ENCODE peak calls at places on chromosome 20, in eight cellular contexts. U is adrenal gland; E is astrocyte of the spinal cord; Y is body of pancreas; Z is CD4-positive, alpha-beta memory T cell; G is suprapubic skin; L is thyroid gland; Q is AG09309. W is an unnamed sample.

GRCh38 chr20:46062621-46063020 is 27.1 kb downstream of the NCOA5 start:
- DNase-seq in U (no peak), E (no peak), Y (no peak), Z (no peak), G (no peak), L (no peak), Q (no peak), W (no peak)

GRCh38 chr20:8143474-8143873 is 11.4 kb downstream of the PLCB1 start:
- DNase-seq in U (no peak), E (no peak), Y (no peak), Z (no peak), G (no peak), L (no peak), Q (no peak), W (no peak)

GRCh38 chr20:51193066-51193772 is 170.3 kb upstream of the KCNG1 start:
- DNase-seq in U (no peak), E (peak), Y (no peak), Z (no peak), G (no peak), L (no peak), Q (no peak), W (peak)

GRCh38 chr20:63835031-63835858 is 4.2 kb upstream of the ZBTB46 start:
- DNase-seq in U (peak), E (peak), Y (peak), Z (no peak), G (no peak), L (peak), Q (peak), W (peak)

GRCh38 chr20:39909447-39909846 is 779.6 kb downstream of the MAFB start:
- DNase-seq in U (peak), E (no peak), Y (peak), Z (no peak), G (no peak), L (peak), Q (no peak), W (no peak)

GRCh38 chr20:53608456-53609413 is 15.1 kb upstream of the ZNF217 start:
- DNase-seq in U (no peak), E (peak), Y (peak), Z (peak), G (no peak), L (no peak), Q (no peak), W (no peak)

GRCh38 chr20:45345104-45345936 is 2.9 kb downstream of the SDC4 start:
- DNase-seq in U (no peak), E (no peak), Y (peak), Z (no peak), G (no peak), L (peak), Q (no peak), W (no peak)

GRCh38 chr20:8082025-8082424 is 50.0 kb upstream of the PLCB1 start:
- DNase-seq in U (no peak), E (no peak), Y (no peak), Z (no peak), G (no peak), L (no peak), Q (no peak), W (no peak)

GRCh38 chr20:400451-401275 is 7.4 kb upstream of the RBCK1 start:
- DNase-seq in U (no peak), E (no peak), Y (no peak), Z (no peak), G (no peak), L (no peak), Q (no peak), W (no peak)

GRCh38 chr20:63795178-63795830 is 35.8 kb downstream of the ZBTB46 start:
- DNase-seq in U (no peak), E (no peak), Y (no peak), Z (no peak), G (no peak), L (no peak), Q (no peak), W (no peak)

GRCh38 chr20:4815618-4816017 is 93.9 kb downstream of the PRND start:
- DNase-seq in U (no peak), E (no peak), Y (no peak), Z (no peak), G (peak), L (no peak), Q (no peak), W (no peak)

GRCh38 chr20:4817230-4817671 is 95.5 kb downstream of the PRND start:
- DNase-seq in U (no peak), E (no peak), Y (no peak), Z (no peak), G (no peak), L (no peak), Q (no peak), W (no peak)

GRCh38 chr20:4820833-4821518 is 99.3 kb downstream of the PRND start:
- DNase-seq in U (no peak), E (peak), Y (no peak), Z (no peak), G (peak), L (no peak), Q (peak), W (peak)

GRCh38 chr20:4819901-4820300 is 98.2 kb downstream of the PRND start:
- DNase-seq in U (no peak), E (no peak), Y (no peak), Z (no peak), G (peak), L (no peak), Q (no peak), W (no peak)

GRCh38 chr20:4821590-4821989 is 99.9 kb downstream of the PRND start:
- DNase-seq in U (no peak), E (no peak), Y (no peak), Z (no peak), G (no peak), L (no peak), Q (no peak), W (no peak)
- H3K4me3 ChIP-seq in U (no peak), E (no peak), Y (no peak), Z (peak), G (peak), L (no peak), Q (no peak), W (no peak)

GRCh38 chr20:41142241-41142640 is 4.9 kb downstream of the PLCG1 start:
- DNase-seq in U (no peak), E (no peak), Y (no peak), Z (no peak), G (no peak), L (no peak), Q (no peak), W (no peak)
- H3K4me3 ChIP-seq in U (no peak), E (no peak), Y (no peak), Z (peak), G (no peak), L (no peak), Q (no peak), W (no peak)

DNA sequence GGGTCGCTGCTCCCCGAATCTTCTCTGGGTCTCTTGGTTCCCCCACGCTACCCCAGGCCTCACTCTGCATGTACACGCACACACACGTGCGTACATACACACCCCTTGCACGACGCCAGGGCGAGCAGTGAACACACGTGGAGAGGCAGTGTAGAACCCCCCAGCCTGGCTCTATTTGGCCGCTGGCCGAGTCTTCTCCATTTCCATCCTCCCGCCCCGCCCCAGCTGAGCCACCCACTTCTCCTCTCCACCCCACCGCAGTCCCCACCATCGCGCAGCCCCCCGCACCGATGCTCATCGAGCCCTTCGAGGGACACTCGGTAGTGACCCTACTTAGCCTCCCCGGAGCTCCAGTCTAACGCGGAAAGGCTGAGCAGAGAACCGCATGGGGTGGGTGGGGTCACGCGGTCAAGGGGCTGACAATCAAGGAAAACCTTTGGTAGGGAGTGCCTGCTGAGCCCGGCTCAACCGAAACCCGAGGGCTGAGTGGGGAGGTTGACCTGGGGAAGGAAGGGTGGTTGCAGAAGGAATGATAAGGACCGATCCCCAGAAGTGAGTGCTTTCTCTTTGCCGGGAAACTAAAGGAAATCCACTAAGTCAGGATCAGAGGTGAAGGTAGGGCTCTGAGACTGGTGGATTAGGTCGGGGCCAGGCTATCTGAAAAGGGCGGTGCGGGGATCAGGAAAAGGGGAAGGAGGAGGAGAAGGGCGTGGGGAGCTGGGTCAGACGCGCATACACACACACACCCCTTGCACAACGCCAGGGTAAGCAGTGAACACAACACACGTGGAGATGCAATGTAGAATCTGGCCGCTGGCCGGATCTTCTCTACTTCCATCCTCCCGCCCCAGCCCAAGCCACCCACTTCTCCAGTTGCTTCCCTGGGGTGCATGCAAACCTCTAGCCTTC is 49.8 kb downstream of the CPXM1 start:
- DNase-seq in U (peak), E (no peak), Y (peak), Z (peak), G (peak), L (no peak), Q (no peak), W (no peak)
- H3K4me3 ChIP-seq in U (no peak), E (no peak), Y (no peak), Z (no peak), G (peak), L (no peak), Q (peak), W (no peak)

DNA sequence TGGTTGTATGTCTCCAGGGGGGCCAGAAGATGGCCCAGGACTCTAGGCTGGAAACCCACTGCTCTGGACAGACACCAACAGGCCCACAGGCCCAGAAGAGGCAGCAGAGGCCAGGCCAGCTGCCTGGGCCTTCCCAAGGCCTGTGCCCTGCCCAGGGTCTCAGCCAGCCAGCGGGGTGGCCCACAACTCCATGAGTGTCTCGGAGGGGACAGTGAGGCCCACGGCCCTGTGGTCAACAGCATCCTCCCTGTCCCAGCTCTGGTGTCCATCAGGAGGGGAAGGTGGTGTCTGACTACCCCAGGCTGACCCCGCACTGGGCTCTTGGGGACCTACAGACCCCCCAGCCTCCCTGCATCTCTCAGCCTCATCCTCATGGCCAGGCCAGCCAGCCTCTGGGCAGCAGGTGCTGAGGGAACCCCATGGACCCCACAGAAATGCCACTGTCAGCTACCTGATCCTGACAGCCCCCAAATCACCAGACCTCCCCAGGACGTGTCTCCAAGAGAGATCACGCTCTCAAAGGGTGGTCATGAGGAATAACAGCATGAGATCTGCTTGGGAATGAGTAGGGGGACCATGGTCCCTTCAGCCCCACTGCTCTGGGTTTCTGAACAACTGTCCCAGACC is 112.4 kb downstream of the NOL4L start:
- DNase-seq in U (no peak), E (no peak), Y (no peak), Z (no peak), G (no peak), L (no peak), Q (no peak), W (no peak)
- H3K4me3 ChIP-seq in U (no peak), E (no peak), Y (no peak), Z (no peak), G (peak), L (no peak), Q (no peak), W (no peak)

DNA sequence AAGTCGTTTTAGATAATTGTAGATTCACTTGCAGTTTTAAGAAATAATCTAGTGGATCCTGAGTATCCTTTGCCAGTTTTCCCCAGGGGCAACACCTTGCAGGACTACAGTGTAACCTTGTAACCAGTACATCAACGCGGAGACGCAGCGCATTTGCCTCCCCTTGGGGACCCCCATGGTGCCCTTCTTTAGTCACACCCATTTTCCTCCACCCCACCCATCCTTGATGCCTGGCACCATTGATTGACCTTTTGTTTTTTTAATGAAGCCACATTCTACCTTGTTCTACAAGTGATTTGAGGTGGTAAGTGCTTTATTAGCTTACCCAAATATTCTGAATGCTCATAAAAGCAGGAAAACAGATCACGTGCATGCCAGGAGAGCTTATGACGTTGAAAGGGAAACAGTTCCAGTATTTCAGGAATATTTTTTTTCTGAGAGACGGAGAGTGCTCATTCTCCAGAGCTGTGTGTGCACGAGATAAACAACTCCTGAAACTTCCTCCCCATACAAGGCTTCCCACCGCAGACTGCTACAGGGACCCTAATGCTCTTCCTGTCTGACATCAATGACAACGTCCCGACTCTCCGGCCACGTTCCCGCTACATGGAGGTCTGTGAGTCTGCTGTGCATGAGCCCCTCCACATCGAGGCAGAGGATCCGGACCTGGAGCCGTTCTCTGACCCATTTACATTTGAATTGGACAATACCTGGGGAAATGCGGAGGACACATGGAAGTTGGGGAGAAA is 35.7 kb downstream of the CDH26 start:
- DNase-seq in U (no peak), E (no peak), Y (no peak), Z (no peak), G (no peak), L (no peak), Q (no peak), W (no peak)
- H3K4me3 ChIP-seq in U (no peak), E (no peak), Y (no peak), Z (no peak), G (no peak), L (no peak), Q (no peak), W (no peak)

DNA sequence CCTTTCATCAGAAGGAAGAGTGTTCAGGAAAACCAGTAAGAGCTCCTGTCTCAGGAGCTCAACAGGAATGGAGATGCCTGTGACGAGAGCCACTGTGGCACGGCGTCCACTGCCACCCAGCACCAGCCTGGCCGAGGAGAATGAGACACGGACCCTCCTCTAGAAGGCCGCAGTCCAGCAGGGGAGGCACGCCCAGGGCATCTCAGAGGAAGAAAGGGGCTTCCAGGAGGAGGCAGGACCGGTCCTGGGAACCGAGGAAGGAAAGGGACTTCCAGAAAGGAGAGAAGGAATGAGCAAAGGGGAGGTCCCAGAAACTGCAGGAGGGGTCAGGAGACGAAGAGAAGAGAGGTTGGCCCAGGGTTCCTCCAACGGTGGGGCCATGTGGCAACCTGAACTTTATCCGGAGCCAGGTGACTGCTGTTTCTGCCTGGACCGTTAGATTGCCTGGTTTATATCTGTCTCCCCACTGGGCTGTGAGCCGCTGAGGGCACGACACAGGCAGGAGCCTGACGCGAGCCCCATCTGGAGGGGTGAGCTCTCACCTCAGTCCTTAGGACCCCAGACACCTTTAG is 26.8 kb downstream of the BFSP1 start:
- DNase-seq in U (no peak), E (no peak), Y (no peak), Z (no peak), G (peak), L (no peak), Q (no peak), W (no peak)
- H3K4me3 ChIP-seq in U (no peak), E (no peak), Y (no peak), Z (no peak), G (peak), L (no peak), Q (peak), W (peak)

GRCh38 chr20:17541996-17542395 is 10.8 kb upstream of the BFSP1 start:
- DNase-seq in U (no peak), E (peak), Y (no peak), Z (no peak), G (no peak), L (peak), Q (no peak), W (no peak)

GRCh38 chr20:17542993-17543412 is 11.8 kb upstream of the BFSP1 start:
- DNase-seq in U (peak), E (peak), Y (no peak), Z (no peak), G (no peak), L (no peak), Q (peak), W (no peak)

GRCh38 chr20:17541596-17541995 is 10.4 kb upstream of the BFSP1 start:
- DNase-seq in U (no peak), E (no peak), Y (no peak), Z (no peak), G (no peak), L (no peak), Q (no peak), W (no peak)

GRCh38 chr20:17543531-17543961 is 12.4 kb upstream of the BFSP1 start:
- DNase-seq in U (no peak), E (peak), Y (no peak), Z (no peak), G (no peak), L (no peak), Q (no peak), W (no peak)

DNA sequence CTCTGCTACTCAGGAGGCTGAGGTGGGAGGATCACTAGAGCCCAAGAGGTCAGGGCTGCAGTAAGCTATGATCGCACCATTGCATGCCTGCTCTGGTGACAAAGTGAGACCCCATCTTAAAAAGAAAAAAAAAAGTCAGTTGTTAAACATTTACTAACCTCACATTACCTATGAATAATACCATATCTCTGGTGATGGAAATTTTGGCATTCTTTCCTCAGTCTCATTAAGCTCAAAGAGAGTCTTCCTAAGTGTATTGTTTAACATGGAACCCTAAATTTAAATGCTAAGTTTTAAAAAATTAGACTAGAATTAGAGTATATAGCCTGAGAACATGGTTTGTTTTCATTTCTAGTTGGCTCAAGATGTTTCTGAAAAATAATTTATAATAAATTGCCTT is 11.3 kb upstream of the BFSP1 start:
- DNase-seq in U (no peak), E (no peak), Y (no peak), Z (no peak), G (no peak), L (no peak), Q (no peak), W (no peak)
- H3K4me3 ChIP-seq in U (no peak), E (no peak), Y (no peak), Z (no peak), G (no peak), L (no peak), Q (no peak), W (no peak)